ENCODE peak calls at places on chromosomes 13 and 19, in four cellular contexts. K is tibial nerve, Q is heart left ventricle, C is body of pancreas. Y is an unnamed sample.

GRCh38 chr19:49389406-49389805 is 1.4 kb downstream of the KASH5 start:
- DNase-seq in K (no peak), Q (no peak), C (no peak), Y (no peak)

GRCh38 chr13:95181586-95181985 is 119.7 kb downstream of the ABCC4 start:
- DNase-seq in K (no peak), Q (no peak), C (no peak), Y (no peak)

GRCh38 chr19:10751109-10751972 is 33.5 kb downstream of the DNM2 start:
- DNase-seq in K (no peak), Q (peak; percentile 53), C (peak; percentile 45), Y (no peak)

GRCh38 chr13:95698047-95698749 is 21.3 kb downstream of the DNAJC3 start:
- DNase-seq in K (no peak), Q (no peak), C (no peak), Y (no peak)

GRCh38 chr19:35262101-35262761 is 6.5 kb upstream of the USF2 start:
- DNase-seq in K (peak; percentile 11), Q (no peak), C (peak; percentile 9), Y (no peak)

GRCh38 chr13:109243311-109243951 is 543.0 kb downstream of the IRS2 start:
- DNase-seq in K (no peak), Q (peak; percentile 18), C (no peak), Y (no peak)

GRCh38 chr13:63696055-63696454 is 2280.4 kb upstream of the PCDH20 start:
- DNase-seq in K (no peak), Q (no peak), C (no peak), Y (no peak)

GRCh38 chr13:39051157-39051556 is 12.9 kb downstream of the NHLRC3 start:
- DNase-seq in K (no peak), Q (no peak), C (no peak), Y (peak; percentile 19)

GRCh38 chr19:49421039-49421877 is 2.0 kb downstream of the PTH2 start:
- DNase-seq in K (no peak), Q (peak; percentile 72), C (peak; percentile 70), Y (no peak)

GRCh38 chr19:3543150-3544053 is 4.4 kb downstream of the TEKTIP1 start:
- DNase-seq in K (no peak), Q (no peak), C (no peak), Y (no peak)

GRCh38 chr19:11539495-11540365 is 1.1 kb downstream of the CNN1 start:
- DNase-seq in K (no peak), Q (peak; percentile 63), C (no peak), Y (no peak)

GRCh38 chr13:31452525-31452924 is 252.8 kb downstream of the B3GLCT start:
- DNase-seq in K (no peak), Q (no peak), C (no peak), Y (no peak)

GRCh38 chr13:113020323-113021080 is 51.5 kb downstream of the MCF2L start:
- DNase-seq in K (no peak), Q (no peak), C (no peak), Y (no peak)

GRCh38 chr13:113016526-113017295 is 47.7 kb downstream of the MCF2L start:
- DNase-seq in K (no peak), Q (no peak), C (no peak), Y (no peak)

GRCh38 chr13:113017506-113018215 is 48.6 kb downstream of the MCF2L start:
- DNase-seq in K (no peak), Q (no peak), C (no peak), Y (no peak)

GRCh38 chr13:113021391-113021790 is 52.4 kb downstream of the MCF2L start:
- DNase-seq in K (no peak), Q (no peak), C (no peak), Y (no peak)

GRCh38 chr13:113018676-113019465 is 49.9 kb downstream of the MCF2L start:
- DNase-seq in K (no peak), Q (no peak), C (no peak), Y (no peak)
- H3K4me1 ChIP-seq in K (no peaks in the 10 kb centered on the region), Q (peaks cover 3% of the 10 kb centered on the region), C (peaks cover 2% of the 10 kb centered on the region), Y (no peaks in the 10 kb centered on the region)

DNA sequence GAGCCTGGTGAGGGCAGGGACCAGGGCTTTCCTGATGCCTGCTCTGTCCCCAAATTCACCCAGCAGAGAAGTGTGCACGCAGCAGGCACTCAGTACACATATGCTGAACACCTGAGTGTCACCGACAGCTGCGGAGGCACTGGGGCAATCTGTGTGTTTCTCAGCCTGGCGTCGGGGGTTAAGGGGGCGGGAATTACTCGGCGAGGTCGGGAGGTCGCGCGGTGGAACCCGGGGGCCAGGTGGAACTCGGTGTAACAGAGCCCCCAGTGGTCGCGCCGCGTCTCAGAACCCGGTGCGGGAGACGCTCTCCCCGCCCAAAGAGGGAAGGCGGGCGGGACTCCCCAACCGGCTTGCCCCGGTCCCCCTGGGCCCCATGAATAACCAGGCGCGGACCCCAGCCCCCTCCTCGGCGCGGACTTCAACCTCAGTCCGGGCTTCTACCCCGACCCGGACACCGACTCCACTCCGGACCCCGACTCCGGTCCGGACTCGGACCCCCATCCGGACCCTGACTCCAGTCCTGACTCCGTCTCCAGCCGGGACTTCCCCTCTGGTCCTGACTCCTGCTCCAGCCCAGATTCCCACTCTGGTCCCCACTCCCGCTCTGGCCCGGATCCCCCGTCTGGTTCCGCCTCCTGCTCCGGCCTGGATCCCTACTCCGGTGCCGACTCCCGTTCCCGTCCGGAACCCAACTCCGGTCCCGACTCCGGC is at the start of gene SELENOV:
- DNase-seq in K (no peak), Q (no peak), C (peak; percentile 15), Y (peak; percentile 11)
- H3K4me3 ChIP-seq in K (peak within 1 kb of the TSS; percentile 16), Q (peak within 1 kb of the TSS; percentile 32), C (no peak within 1 kb of the TSS), Y (peak within 1 kb of the TSS; percentile 35)

DNA sequence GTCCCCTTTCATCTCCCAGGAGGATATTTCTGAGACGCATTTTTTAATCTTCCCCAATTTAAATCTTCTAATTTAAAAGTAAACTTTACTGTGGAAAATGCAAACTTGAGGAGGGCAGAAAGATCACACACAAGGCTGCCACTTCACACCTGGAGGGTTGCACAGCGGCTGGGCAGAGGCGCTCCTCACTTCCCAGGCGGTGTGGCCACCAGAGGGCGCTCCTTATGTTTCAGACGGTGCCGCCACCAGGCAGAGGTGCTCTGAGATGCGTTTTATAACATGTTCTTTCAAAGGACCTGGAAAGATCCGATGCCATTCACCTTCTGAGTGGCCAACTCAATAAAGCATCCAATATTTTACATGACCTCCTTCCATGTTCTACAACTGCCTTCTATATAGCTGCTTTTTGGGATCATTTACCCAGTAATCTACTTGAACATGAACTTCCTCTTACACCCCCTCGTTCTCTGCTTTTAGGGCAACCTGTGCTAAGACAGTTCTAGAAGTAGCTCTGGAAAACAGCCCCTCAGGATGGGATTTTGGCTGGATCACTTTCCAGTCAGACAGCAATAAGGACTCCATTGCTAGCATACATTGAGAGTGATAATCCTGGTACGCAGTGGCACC is 14.8 kb upstream of the MTUS2 start:
- DNase-seq in K (no peak), Q (no peak), C (peak; percentile 20), Y (no peak)
- H3K4me1 ChIP-seq in K (no peaks in the 10 kb centered on the region), Q (no peaks in the 10 kb centered on the region), C (no peaks in the 10 kb centered on the region), Y (no peaks in the 10 kb centered on the region)

GRCh38 chr19:17719730-17720486 is 628 bp downstream of the MAP1S start:
- DNase-seq in K (no peak), Q (no peak), C (peak; percentile 76), Y (peak; percentile 66)

GRCh38 chr19:17720487-17720839 is 1.2 kb downstream of the MAP1S start:
- DNase-seq in K (no peak), Q (no peak), C (no peak), Y (no peak)

GRCh38 chr19:17718988-17719711 is at the start of gene MAP1S:
- DNase-seq in K (no peak), Q (peak; percentile 59), C (peak; percentile 67), Y (peak; percentile 59)

GRCh38 chr19:17722655-17723240 is 3.5 kb downstream of the MAP1S start:
- DNase-seq in K (no peak), Q (no peak), C (no peak), Y (no peak)

GRCh38 chr19:17721821-17722220 is 2.5 kb downstream of the MAP1S start:
- DNase-seq in K (peak; percentile 21), Q (peak; percentile 48), C (peak; percentile 30), Y (no peak)
- H3K4me3 ChIP-seq in K (no peak overlapping the region), Q (peak overlapping the region; percentile 8), C (no peak overlapping the region), Y (no peak overlapping the region)

DNA sequence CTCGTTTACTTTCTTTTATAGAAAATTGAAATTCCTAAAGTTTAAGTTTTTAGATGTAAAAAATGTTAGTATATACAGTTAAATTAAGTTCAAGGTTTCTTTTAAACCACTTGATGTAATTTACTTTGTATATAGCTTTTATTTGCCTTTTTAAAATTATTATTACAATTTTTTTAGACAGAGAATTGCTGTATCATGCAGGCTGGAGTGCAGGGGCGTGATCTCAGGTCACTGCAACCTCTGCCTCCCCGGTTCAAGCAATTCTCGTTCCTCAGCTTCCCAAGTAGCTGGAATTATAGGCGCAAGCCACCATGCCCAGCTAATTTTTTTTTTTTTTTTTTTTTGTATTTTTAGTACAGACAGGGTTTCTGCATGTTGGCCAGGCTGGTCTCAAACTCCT is 75.0 kb downstream of the KCNRG start:
- DNase-seq in K (no peak), Q (no peak), C (no peak), Y (no peak)
- H3K4me1 ChIP-seq in K (no peaks in the 10 kb centered on the region), Q (peaks cover 6% of the 10 kb centered on the region), C (peaks cover 8% of the 10 kb centered on the region), Y (peaks cover 27% of the 10 kb centered on the region)

DNA sequence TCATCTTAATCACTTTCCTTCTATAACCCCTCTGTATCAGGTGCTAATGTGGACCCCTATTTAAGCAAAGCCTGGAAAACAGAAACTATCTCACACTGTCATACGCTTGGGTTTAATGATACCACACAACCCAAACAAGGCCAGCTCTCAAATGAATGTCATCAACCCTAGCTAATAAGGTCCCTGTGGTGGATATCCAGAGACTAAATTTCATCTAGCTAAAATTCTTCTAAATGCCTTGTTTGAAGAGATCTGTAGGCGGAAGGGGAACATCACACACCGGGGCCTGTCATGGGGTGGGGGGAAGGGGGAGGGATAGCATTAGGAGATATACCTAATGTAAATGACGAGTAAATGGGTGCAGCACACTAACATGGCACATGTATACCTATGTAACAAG is 95.5 kb downstream of the FOXO1 start:
- DNase-seq in K (no peak), Q (no peak), C (no peak), Y (no peak)
- H3K4me3 ChIP-seq in K (no peak overlapping the region), Q (no peak overlapping the region), C (no peak overlapping the region), Y (no peak overlapping the region)

GRCh38 chr13:50449465-50449864 is 394.0 kb downstream of the DLEU7 start:
- DNase-seq in K (no peak), Q (no peak), C (no peak), Y (no peak)
- H3K4me1 ChIP-seq in K (no peaks in the 10 kb centered on the region), Q (peaks cover 13% of the 10 kb centered on the region), C (peaks cover 9% of the 10 kb centered on the region), Y (no peaks in the 10 kb centered on the region)

GRCh38 chr19:58067240-58067912 is 8.3 kb downstream of the ZNF135 start:
- DNase-seq in K (no peak), Q (no peak), C (no peak), Y (no peak)
- H3K4me3 ChIP-seq in K (no peak overlapping the region), Q (no peak overlapping the region), C (no peak overlapping the region), Y (no peak overlapping the region)

GRCh38 chr13:51243227-51243626 is 21.0 kb downstream of the FAM124A start:
- DNase-seq in K (no peak), Q (no peak), C (no peak), Y (no peak)

GRCh38 chr13:51240178-51240577 is 18.0 kb downstream of the FAM124A start:
- DNase-seq in K (no peak), Q (no peak), C (no peak), Y (no peak)

GRCh38 chr13:51243832-51244231 is 21.6 kb downstream of the FAM124A start:
- DNase-seq in K (no peak), Q (no peak), C (no peak), Y (no peak)

GRCh38 chr13:51240888-51241475 is 18.8 kb downstream of the FAM124A start:
- DNase-seq in K (no peak), Q (no peak), C (no peak), Y (no peak)

GRCh38 chr13:51241720-51242119 is 19.5 kb downstream of the FAM124A start:
- DNase-seq in K (no peak), Q (no peak), C (no peak), Y (no peak)
- H3K4me1 ChIP-seq in K (peaks cover 12% of the 10 kb centered on the region), Q (peaks cover 10% of the 10 kb centered on the region), C (no peaks in the 10 kb centered on the region), Y (no peaks in the 10 kb centered on the region)

GRCh38 chr13:71863249-71863648 is 3.8 kb downstream of the DACH1 start:
- DNase-seq in K (no peak), Q (no peak), C (no peak), Y (no peak)
- H3K4me3 ChIP-seq in K (no peak overlapping the region), Q (peak overlapping the region; percentile 80), C (no peak overlapping the region), Y (no peak overlapping the region)